ENCODE peak calls at places on chromosome X, in nine cellular contexts. X, A, S, O, Q, V, L, U and M are unnamed samples.

GRCh38 chrX:144849141-144849540 is 398.2 kb upstream of the SPANXN1 start:
- DNase-seq in X (no peak), A (peak), S (no peak), O (peak), Q (no peak), V (no peak), L (no peak), U (no peak), M (no peak)

GRCh38 chrX:38055170-38055847 is 49.0 kb downstream of the SYTL5 start:
- DNase-seq in X (no peak), A (no peak), S (no peak), O (peak), Q (no peak), V (peak), L (no peak), U (no peak), M (no peak)

GRCh38 chrX:48573690-48574269 is 504 bp upstream of the RBM3 start:
- DNase-seq in X (no peak), A (no peak), S (peak), O (no peak), Q (no peak), V (no peak), L (no peak), U (no peak), M (peak)

GRCh38 chrX:47637546-47638195 is 7.9 kb upstream of the CFP start:
- DNase-seq in X (peak), A (no peak), S (no peak), O (no peak), Q (peak), V (no peak), L (no peak), U (peak), M (no peak)

GRCh38 chrX:10015711-10016515 is 48.8 kb downstream of the CLDN34 start:
- DNase-seq in X (peak), A (peak), S (no peak), O (no peak), Q (peak), V (no peak), L (no peak), U (no peak), M (no peak)

GRCh38 chrX:130413415-130413814 is 11.6 kb downstream of the RBMX2 start:
- DNase-seq in X (no peak), A (no peak), S (no peak), O (peak), Q (no peak), V (no peak), L (no peak), U (no peak), M (no peak)

GRCh38 chrX:136920001-136920400 is 39.5 kb upstream of the RBMX start:
- DNase-seq in X (no peak), A (no peak), S (no peak), O (peak), Q (no peak), V (no peak), L (no peak), U (no peak), M (no peak)

GRCh38 chrX:21683910-21684309 is 25.8 kb upstream of the KLHL34 start:
- DNase-seq in X (no peak), A (no peak), S (no peak), O (peak), Q (no peak), V (peak), L (no peak), U (no peak), M (no peak)

GRCh38 chrX:39857780-39858179 is 240.0 kb downstream of the BCOR start:
- DNase-seq in X (no peak), A (no peak), S (no peak), O (no peak), Q (no peak), V (no peak), L (no peak), U (no peak), M (no peak)

GRCh38 chrX:24485976-24486680 is 21.0 kb downstream of the PDK3 start:
- DNase-seq in X (no peak), A (no peak), S (no peak), O (no peak), Q (no peak), V (no peak), L (no peak), U (no peak), M (no peak)

GRCh38 chrX:9231491-9231890 is 197.6 kb upstream of the FAM9B start:
- DNase-seq in X (no peak), A (peak), S (no peak), O (peak), Q (no peak), V (peak), L (no peak), U (no peak), M (peak)